ENCODE peak calls at places on chromosomes 6 and 20, in nine cellular contexts. O, Z, A, Y, D, P, W, N and T are unnamed samples.

GRCh38 chr20:58888521-58889333 is 36.2 kb downstream of the GNAS start:
- DNase-seq in Z (peak), A (peak), Y (peak), W (peak), N (peak), P (peak), D (peak), O (peak), T (no peak)

GRCh38 chr6:12343122-12343439 is 52.9 kb downstream of the EDN1 start:
- DNase-seq in N (peak), Y (no peak), P (no peak), W (no peak), Z (no peak), D (no peak), O (no peak), A (no peak), T (no peak)

GRCh38 chr6:137415127-137415833 is 78.9 kb downstream of the OLIG3 start:
- DNase-seq in P (peak), W (peak), Z (peak), N (peak), A (peak), D (peak), Y (peak), O (peak), T (no peak)

GRCh38 chr6:99979953-99980352 is 14.1 kb downstream of the MCHR2 start:
- DNase-seq in Y (no peak), Z (no peak), O (no peak), D (no peak), P (no peak), N (no peak), A (no peak), W (no peak), T (no peak)

GRCh38 chr6:156777577-156777865 is 343 bp downstream of the ARID1B start:
- DNase-seq in P (no peak), W (no peak), Z (no peak), Y (no peak), N (no peak), A (no peak), D (no peak), O (no peak), T (no peak)

GRCh38 chr6:44701637-44702101 is 314.2 kb downstream of the CDC5L start:
- DNase-seq in N (peak), P (peak), A (no peak), Z (no peak), W (no peak), D (peak), Y (peak), O (no peak), T (peak)

GRCh38 chr20:37270586-37271420 is 9.2 kb upstream of the GHRH start:
- DNase-seq in O (no peak), D (no peak), W (no peak), P (no peak), Y (no peak), Z (peak), N (peak), A (no peak), T (no peak)

GRCh38 chr20:21820045-21820444 is 114.6 kb downstream of the PAX1 start:
- DNase-seq in O (no peak), D (no peak), N (no peak), Y (no peak), P (no peak), Z (no peak), W (no peak), A (no peak), T (no peak)

GRCh38 chr20:34817072-34817471 is 8.4 kb downstream of the NCOA6 start:
- DNase-seq in W (no peak), D (no peak), P (no peak), A (no peak), O (no peak), Z (no peak), N (no peak), Y (no peak), T (no peak)

GRCh38 chr6:170038251-170038650 is 252.6 kb downstream of the DLL1 start:
- DNase-seq in D (no peak), A (no peak), Z (no peak), Y (peak), W (no peak), N (no peak), P (no peak), O (no peak), T (no peak)